ENCODE peak calls at places on chromosome 2, in eight cellular contexts. One of them, this sample, is unnamed.

GRCh38 chr2:70709746-70710145 is 58.3 kb downstream of the ADD2 start:
- DNase-seq in heart right ventricle: no peak
- DNase-seq in pancreas: no peak
- DNase-seq in tibial nerve: no peak
- DNase-seq in gastrocnemius medialis: no peak
- DNase-seq in IMR-90: no peak
- DNase-seq in colonic mucosa: no peak
- DNase-seq in lung: no peak
- DNase-seq in this sample: no peak

GRCh38 chr2:232147440-232148077 is 186.0 kb downstream of the DIS3L2 start:
- DNase-seq in heart right ventricle: no peak
- DNase-seq in pancreas: no peak
- DNase-seq in tibial nerve: no peak
- DNase-seq in gastrocnemius medialis: no peak
- DNase-seq in IMR-90: peak; percentile 70
- DNase-seq in colonic mucosa: no peak
- DNase-seq in lung: no peak
- DNase-seq in this sample: no peak

GRCh38 chr2:95272299-95272751 is 1.9 kb upstream of the PROM2 start:
- DNase-seq in heart right ventricle: peak; percentile 1
- DNase-seq in pancreas: no peak
- DNase-seq in tibial nerve: no peak
- DNase-seq in gastrocnemius medialis: no peak
- DNase-seq in IMR-90: no peak
- DNase-seq in colonic mucosa: peak; percentile 10
- DNase-seq in lung: no peak
- DNase-seq in this sample: no peak

GRCh38 chr2:149579972-149580882 is 7.3 kb downstream of the MMADHC start:
- DNase-seq in heart right ventricle: no peak
- DNase-seq in pancreas: no peak
- DNase-seq in tibial nerve: no peak
- DNase-seq in gastrocnemius medialis: no peak
- DNase-seq in IMR-90: peak; percentile 63
- DNase-seq in colonic mucosa: no peak
- DNase-seq in lung: no peak
- DNase-seq in this sample: no peak

GRCh38 chr2:42812899-42813479 is 20.6 kb upstream of the HAAO start:
- DNase-seq in heart right ventricle: no peak
- DNase-seq in pancreas: no peak
- DNase-seq in tibial nerve: no peak
- DNase-seq in gastrocnemius medialis: no peak
- DNase-seq in IMR-90: peak; percentile 31
- DNase-seq in colonic mucosa: peak; percentile 40
- DNase-seq in lung: no peak
- DNase-seq in this sample: no peak

GRCh38 chr2:199572571-199572970 is 114.8 kb upstream of the SATB2 start:
- DNase-seq in heart right ventricle: no peak
- DNase-seq in pancreas: no peak
- DNase-seq in tibial nerve: no peak
- DNase-seq in gastrocnemius medialis: no peak
- DNase-seq in IMR-90: no peak
- DNase-seq in colonic mucosa: no peak
- DNase-seq in lung: no peak
- DNase-seq in this sample: no peak

GRCh38 chr2:128422571-128422970 is 103.9 kb upstream of the HS6ST1 start:
- DNase-seq in heart right ventricle: no peak
- DNase-seq in pancreas: no peak
- DNase-seq in tibial nerve: no peak
- DNase-seq in gastrocnemius medialis: no peak
- DNase-seq in IMR-90: peak; percentile 88
- DNase-seq in colonic mucosa: peak; percentile 4
- DNase-seq in lung: peak; percentile 28
- DNase-seq in this sample: no peak

GRCh38 chr2:68253211-68254068 is 1.1 kb upstream of the PPP3R1 start:
- DNase-seq in heart right ventricle: peak; percentile 22
- DNase-seq in pancreas: no peak
- DNase-seq in tibial nerve: no peak
- DNase-seq in gastrocnemius medialis: no peak
- DNase-seq in IMR-90: peak; percentile 30
- DNase-seq in colonic mucosa: peak; percentile 45
- DNase-seq in lung: no peak
- DNase-seq in this sample: no peak

GRCh38 chr2:98936133-98936916 is at the start of gene CRACDL:
- DNase-seq in heart right ventricle: no peak
- DNase-seq in pancreas: peak; percentile 59
- DNase-seq in tibial nerve: no peak
- DNase-seq in gastrocnemius medialis: no peak
- DNase-seq in IMR-90: no peak
- DNase-seq in colonic mucosa: no peak
- DNase-seq in lung: no peak
- DNase-seq in this sample: no peak

GRCh38 chr2:138365581-138365980 is 136.0 kb upstream of the SPOPL start:
- DNase-seq in heart right ventricle: no peak
- DNase-seq in pancreas: no peak
- DNase-seq in tibial nerve: no peak
- DNase-seq in gastrocnemius medialis: no peak
- DNase-seq in IMR-90: no peak
- DNase-seq in colonic mucosa: no peak
- DNase-seq in lung: no peak
- DNase-seq in this sample: no peak

GRCh38 chr2:11406492-11407381 is 59.2 kb downstream of the E2F6 start:
- DNase-seq in heart right ventricle: no peak
- DNase-seq in pancreas: no peak
- DNase-seq in tibial nerve: no peak
- DNase-seq in gastrocnemius medialis: no peak
- DNase-seq in IMR-90: peak; percentile 93
- DNase-seq in colonic mucosa: no peak
- DNase-seq in lung: no peak
- DNase-seq in this sample: peak; percentile 76

GRCh38 chr2:18560797-18561085 is 288 bp upstream of the RDH14 start:
- DNase-seq in heart right ventricle: no peak
- DNase-seq in pancreas: no peak
- DNase-seq in tibial nerve: no peak
- DNase-seq in gastrocnemius medialis: no peak
- DNase-seq in IMR-90: no peak
- DNase-seq in colonic mucosa: no peak
- DNase-seq in lung: no peak
- DNase-seq in this sample: no peak

GRCh38 chr2:238720232-238720672 is 127.6 kb upstream of the TWIST2 start:
- DNase-seq in heart right ventricle: peak; percentile 24
- DNase-seq in pancreas: no peak
- DNase-seq in tibial nerve: peak; percentile 43
- DNase-seq in gastrocnemius medialis: no peak
- DNase-seq in IMR-90: peak; percentile 19
- DNase-seq in colonic mucosa: peak; percentile 59
- DNase-seq in lung: peak; percentile 55
- DNase-seq in this sample: peak; percentile 72

GRCh38 chr2:8643996-8644356 is 37.9 kb upstream of the ID2 start:
- DNase-seq in heart right ventricle: no peak
- DNase-seq in pancreas: no peak
- DNase-seq in tibial nerve: no peak
- DNase-seq in gastrocnemius medialis: no peak
- DNase-seq in IMR-90: no peak
- DNase-seq in colonic mucosa: no peak
- DNase-seq in lung: no peak
- DNase-seq in this sample: no peak

GRCh38 chr2:235055891-235056516 is 104.2 kb downstream of the SH3BP4 start:
- DNase-seq in heart right ventricle: no peak
- DNase-seq in pancreas: no peak
- DNase-seq in tibial nerve: no peak
- DNase-seq in gastrocnemius medialis: no peak
- DNase-seq in IMR-90: no peak
- DNase-seq in colonic mucosa: peak; percentile 43
- DNase-seq in lung: peak; percentile 41
- DNase-seq in this sample: no peak

DNA sequence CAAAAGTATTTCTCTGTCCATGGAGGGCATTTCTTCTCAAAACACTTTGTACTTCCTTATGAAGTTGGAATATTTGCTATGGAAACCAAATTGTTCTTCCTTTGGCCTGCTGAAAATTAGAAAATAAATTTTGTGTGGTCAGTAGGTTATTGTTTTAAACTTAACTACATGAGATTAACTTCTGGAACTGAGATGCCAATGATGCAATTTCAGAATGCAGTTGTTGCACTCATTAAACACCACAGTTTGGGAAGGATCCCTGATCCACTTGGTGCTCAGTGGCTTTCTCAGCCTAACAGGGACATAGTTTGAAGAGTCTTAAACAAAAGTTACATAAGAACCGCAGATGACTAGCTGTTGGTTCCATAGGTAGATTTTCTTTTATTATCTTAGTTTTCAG is 23.3 kb upstream of the IL1R1 start:
- DNase-seq in heart right ventricle: no peak
- DNase-seq in pancreas: no peak
- DNase-seq in tibial nerve: no peak
- DNase-seq in gastrocnemius medialis: no peak
- DNase-seq in IMR-90: no peak
- DNase-seq in colonic mucosa: no peak
- DNase-seq in lung: no peak
- DNase-seq in this sample: no peak
- H3K4me1 ChIP-seq in heart right ventricle: no peaks in the 10 kb centered on the region
- H3K4me1 ChIP-seq in pancreas: peaks cover 21% of the 10 kb centered on the region
- H3K4me1 ChIP-seq in tibial nerve: no peaks in the 10 kb centered on the region
- H3K4me1 ChIP-seq in gastrocnemius medialis: peaks cover 40% of the 10 kb centered on the region
- H3K4me1 ChIP-seq in IMR-90: peaks cover 27% of the 10 kb centered on the region
- H3K4me1 ChIP-seq in colonic mucosa: peaks cover 4% of the 10 kb centered on the region
- H3K4me1 ChIP-seq in lung: no peaks in the 10 kb centered on the region
- H3K4me1 ChIP-seq in this sample: peaks cover 10% of the 10 kb centered on the region

GRCh38 chr2:88885679-88886402 is 194.4 kb downstream of the RPIA start:
- DNase-seq in heart right ventricle: no peak
- DNase-seq in pancreas: no peak
- DNase-seq in tibial nerve: no peak
- DNase-seq in gastrocnemius medialis: no peak
- DNase-seq in IMR-90: no peak
- DNase-seq in colonic mucosa: no peak
- DNase-seq in lung: no peak
- DNase-seq in this sample: no peak

GRCh38 chr2:88880441-88880953 is 189.0 kb downstream of the RPIA start:
- DNase-seq in heart right ventricle: peak; percentile 45
- DNase-seq in pancreas: peak; percentile 18
- DNase-seq in tibial nerve: no peak
- DNase-seq in gastrocnemius medialis: no peak
- DNase-seq in IMR-90: peak; percentile 39
- DNase-seq in colonic mucosa: peak; percentile 53
- DNase-seq in lung: no peak
- DNase-seq in this sample: peak; percentile 63

GRCh38 chr2:88885275-88885674 is 193.8 kb downstream of the RPIA start:
- DNase-seq in heart right ventricle: no peak
- DNase-seq in pancreas: no peak
- DNase-seq in tibial nerve: no peak
- DNase-seq in gastrocnemius medialis: no peak
- DNase-seq in IMR-90: no peak
- DNase-seq in colonic mucosa: no peak
- DNase-seq in lung: no peak
- DNase-seq in this sample: no peak
- H3K4me3 ChIP-seq in heart right ventricle: no peak overlapping the region
- H3K4me3 ChIP-seq in pancreas: no peak overlapping the region
- H3K4me3 ChIP-seq in tibial nerve: no peak overlapping the region
- H3K4me3 ChIP-seq in gastrocnemius medialis: no peak overlapping the region
- H3K4me3 ChIP-seq in IMR-90: no peak overlapping the region
- H3K4me3 ChIP-seq in colonic mucosa: no peak overlapping the region
- H3K4me3 ChIP-seq in lung: no peak overlapping the region
- H3K4me3 ChIP-seq in this sample: no peak overlapping the region

DNA sequence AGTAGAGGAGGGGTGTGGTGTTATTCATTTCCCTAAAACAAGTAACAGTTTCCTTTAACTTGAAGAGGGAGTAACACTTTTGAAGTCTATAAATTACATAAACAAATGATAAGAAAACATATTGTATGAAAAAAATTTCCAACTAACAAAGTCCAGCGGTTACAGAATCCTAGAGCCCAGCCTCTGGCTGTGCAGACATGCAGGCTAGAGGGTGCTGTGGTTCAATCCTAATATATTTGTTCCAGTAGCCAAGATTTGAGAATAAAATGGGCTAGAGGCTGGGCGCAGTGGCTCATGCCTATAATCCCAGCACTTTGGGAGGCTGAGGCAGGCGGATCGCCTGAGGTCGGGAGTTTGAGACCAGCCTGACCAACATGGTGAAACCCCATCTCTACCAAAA is 56.9 kb downstream of the WDR75 start:
- DNase-seq in heart right ventricle: no peak
- DNase-seq in pancreas: no peak
- DNase-seq in tibial nerve: no peak
- DNase-seq in gastrocnemius medialis: no peak
- DNase-seq in IMR-90: peak; percentile 6
- DNase-seq in colonic mucosa: no peak
- DNase-seq in lung: no peak
- DNase-seq in this sample: no peak
- TF ChIP-seq CTCF in heart right ventricle: peak; percentile 54
- TF ChIP-seq CTCF in pancreas: no peak
- TF ChIP-seq CTCF in tibial nerve: no peak
- TF ChIP-seq CTCF in gastrocnemius medialis: no peak
- TF ChIP-seq CTCF in IMR-90: no peak
- TF ChIP-seq CTCF in colonic mucosa: no peak
- TF ChIP-seq CTCF in lung: no peak
- TF ChIP-seq CTCF in this sample: no peak

GRCh38 chr2:28644760-28645159 is 106.9 kb upstream of the PPP1CB start:
- DNase-seq in heart right ventricle: no peak
- DNase-seq in pancreas: no peak
- DNase-seq in tibial nerve: no peak
- DNase-seq in gastrocnemius medialis: no peak
- DNase-seq in IMR-90: no peak
- DNase-seq in colonic mucosa: no peak
- DNase-seq in lung: no peak
- DNase-seq in this sample: no peak
- H3K4me1 ChIP-seq in heart right ventricle: no peaks in the 10 kb centered on the region
- H3K4me1 ChIP-seq in pancreas: peaks cover 4% of the 10 kb centered on the region
- H3K4me1 ChIP-seq in tibial nerve: no peaks in the 10 kb centered on the region
- H3K4me1 ChIP-seq in gastrocnemius medialis: peaks cover 5% of the 10 kb centered on the region
- H3K4me1 ChIP-seq in IMR-90: peaks cover 12% of the 10 kb centered on the region
- H3K4me1 ChIP-seq in colonic mucosa: no peaks in the 10 kb centered on the region
- H3K4me1 ChIP-seq in lung: no peaks in the 10 kb centered on the region
- H3K4me1 ChIP-seq in this sample: peaks cover 14% of the 10 kb centered on the region